ENCODE peak calls at places on chromosomes 13 and 19, in five cellular contexts. Y, E, L, T and G are unnamed samples.

GRCh38 chr19:58021541-58022282 is 12.1 kb upstream of the ZSCAN1 start:
- DNase-seq in Y (peak; percentile 42), E (peak; percentile 61), L (peak; percentile 42), T (peak; percentile 56), G (no peak)

GRCh38 chr19:52274191-52274590 is 4.8 kb downstream of the ZNF766 start:
- DNase-seq in Y (no peak), E (no peak), L (no peak), T (no peak), G (no peak)

GRCh38 chr13:29994911-29995601 is 144.6 kb upstream of the UBL3 start:
- DNase-seq in Y (no peak), E (peak; percentile 61), L (no peak), T (no peak), G (no peak)

GRCh38 chr19:12159773-12160414 is 3.0 kb upstream of the ZNF136 start:
- DNase-seq in Y (no peak), E (no peak), L (no peak), T (no peak), G (no peak)

GRCh38 chr19:49409441-49410029 is 13.7 kb downstream of the PTH2 start:
- DNase-seq in Y (no peak), E (no peak), L (no peak), T (no peak), G (no peak)

GRCh38 chr13:94479559-94480095 is at the start of gene DCT:
- DNase-seq in Y (no peak), E (no peak), L (no peak), T (no peak), G (peak; percentile 87)

GRCh38 chr19:43526884-43527859 is at the start of gene ETHE1:
- DNase-seq in Y (peak; percentile 37), E (peak; percentile 31), L (peak; percentile 63), T (peak; percentile 75), G (no peak)

GRCh38 chr13:61916483-61916882 is 500.8 kb upstream of the PCDH20 start:
- DNase-seq in Y (no peak), E (no peak), L (no peak), T (no peak), G (no peak)

GRCh38 chr19:34664168-34664567 is 12.8 kb downstream of the SCGB2B2 start:
- DNase-seq in Y (no peak), E (no peak), L (no peak), T (peak; percentile 26), G (no peak)

GRCh38 chr19:58350871-58351557 is 2.3 kb downstream of the A1BG start:
- DNase-seq in Y (no peak), E (no peak), L (no peak), T (no peak), G (no peak)

GRCh38 chr13:76048675-76049396 is 412.7 kb downstream of the LMO7 start:
- DNase-seq in Y (no peak), E (no peak), L (no peak), T (peak; percentile 13), G (no peak)

GRCh38 chr19:48510421-48511268 is 990 bp downstream of the LMTK3 start:
- DNase-seq in Y (no peak), E (peak; percentile 46), L (peak; percentile 60), T (peak; percentile 70), G (no peak)

GRCh38 chr13:95457294-95457693 is 95.2 kb upstream of the CLDN10 start:
- DNase-seq in Y (no peak), E (peak; percentile 5), L (no peak), T (no peak), G (no peak)

GRCh38 chr19:7658219-7658686 is 10.6 kb upstream of the RETN start:
- DNase-seq in Y (no peak), E (no peak), L (no peak), T (no peak), G (no peak)

GRCh38 chr19:44757735-44758505 is 9.4 kb downstream of the BCL3 start:
- DNase-seq in Y (no peak), E (peak; percentile 73), L (no peak), T (peak; percentile 72), G (no peak)

GRCh38 chr13:93875527-93875926 is 604.0 kb downstream of the DCT start:
- DNase-seq in Y (no peak), E (peak; percentile 75), L (no peak), T (no peak), G (peak; percentile 56)

GRCh38 chr19:29878973-29879654 is 62.9 kb upstream of the URI1 start:
- DNase-seq in Y (no peak), E (peak; percentile 65), L (no peak), T (no peak), G (peak; percentile 8)

GRCh38 chr19:55225415-55225958 is 3.1 kb downstream of the TMEM86B start:
- DNase-seq in Y (no peak), E (no peak), L (no peak), T (no peak), G (no peak)

GRCh38 chr13:76822691-76823267 is 63.4 kb downstream of the KCTD12 start:
- DNase-seq in Y (no peak), E (peak; percentile 69), L (no peak), T (no peak), G (no peak)

GRCh38 chr13:76792680-76793334 is 93.4 kb downstream of the KCTD12 start:
- DNase-seq in Y (no peak), E (peak; percentile 81), L (no peak), T (no peak), G (no peak)

GRCh38 chr13:28474491-28475134 is 20.3 kb downstream of the FLT1 start:
- DNase-seq in Y (no peak), E (no peak), L (no peak), T (no peak), G (no peak)

GRCh38 chr13:99297330-99297729 is 9.9 kb downstream of the GPR183 start:
- DNase-seq in Y (no peak), E (no peak), L (no peak), T (no peak), G (no peak)
- H3K4me3 ChIP-seq in Y (no peak overlapping the region), E (no peak overlapping the region), L (no peak overlapping the region), T (no peak overlapping the region), G (no peak overlapping the region)

GRCh38 chr19:27746691-27747380 is 1466.1 kb downstream of the UQCRFS1 start:
- DNase-seq in Y (no peak), E (peak; percentile 28), L (peak; percentile 18), T (peak; percentile 7), G (no peak)
- TF ChIP-seq CTCF in Y (no peak), E (peak; percentile 17), L (peak; percentile 23), T (no peak), G (peak; percentile 23)

GRCh38 chr13:25659091-25659502 is 287.3 kb downstream of the ATP8A2 start:
- DNase-seq in Y (no peak), E (no peak), L (peak; percentile 18), T (no peak), G (no peak)
- H3K4me3 ChIP-seq in Y (no peak overlapping the region), E (no peak overlapping the region), L (no peak overlapping the region), T (no peak overlapping the region), G (no peak overlapping the region)

GRCh38 chr19:42024622-42025111 is 30.6 kb upstream of the ATP1A3 start:
- DNase-seq in Y (no peak), E (no peak), L (peak; percentile 24), T (peak; percentile 16), G (no peak)

GRCh38 chr19:42032428-42032827 is 37.6 kb downstream of the GRIK5 start:
- DNase-seq in Y (no peak), E (no peak), L (no peak), T (no peak), G (no peak)

GRCh38 chr19:42030605-42031004 is 36.6 kb upstream of the ATP1A3 start:
- DNase-seq in Y (no peak), E (no peak), L (no peak), T (no peak), G (no peak)

GRCh38 chr19:42023943-42024260 is 29.9 kb upstream of the ATP1A3 start:
- DNase-seq in Y (no peak), E (no peak), L (no peak), T (no peak), G (no peak)

DNA sequence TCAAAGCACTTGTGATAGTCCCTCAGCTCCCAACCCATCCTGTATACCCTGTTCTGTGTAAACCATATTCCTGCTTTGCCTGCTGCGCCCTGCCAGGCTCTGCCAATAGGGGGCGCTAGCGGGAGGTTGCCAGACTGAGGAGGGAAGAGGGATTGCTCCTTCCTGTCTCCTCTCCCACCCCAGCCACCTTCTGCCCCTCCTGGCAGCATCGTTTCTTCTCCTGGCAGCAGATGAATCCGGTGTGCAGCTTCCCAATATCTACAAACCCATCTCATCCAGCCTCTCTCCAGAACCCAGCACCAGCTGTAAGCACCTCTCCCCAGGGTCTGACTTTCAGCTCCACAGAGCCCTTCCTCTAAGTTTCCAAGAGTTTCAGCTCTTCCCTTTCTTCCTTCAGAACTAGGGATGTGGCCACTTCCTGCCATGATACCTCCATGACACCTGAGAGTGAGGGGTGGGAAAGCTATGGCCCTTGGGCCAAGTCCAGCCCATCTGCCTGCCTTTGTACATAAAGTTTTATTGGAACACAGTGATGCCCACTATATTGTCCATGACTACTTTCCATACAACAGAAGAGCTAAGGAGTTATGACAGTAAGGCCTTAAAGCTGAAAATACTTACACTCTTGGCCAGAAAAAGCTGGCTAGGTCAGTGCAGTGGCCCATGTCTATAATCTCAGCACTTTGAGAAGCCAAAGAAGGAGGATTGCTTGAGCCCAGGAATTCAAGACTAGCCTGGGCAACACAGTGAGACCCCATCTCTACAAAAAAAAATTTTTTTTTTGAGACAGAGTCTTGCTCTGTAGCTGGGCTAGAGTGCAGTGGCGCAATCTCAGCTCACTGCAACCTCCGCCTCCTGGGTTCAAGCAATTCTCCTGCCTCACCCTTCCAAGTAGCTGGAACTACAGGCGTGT is 34.5 kb upstream of the ATP1A3 start:
- DNase-seq in Y (no peak), E (no peak), L (no peak), T (no peak), G (no peak)
- TF ChIP-seq CTCF in Y (peak; percentile 20), E (peak; percentile 59), L (no peak), T (no peak), G (peak; percentile 76)

GRCh38 chr19:47240561-47240960 is 9.6 kb upstream of the BBC3 start:
- DNase-seq in Y (no peak), E (no peak), L (no peak), T (no peak), G (no peak)

GRCh38 chr19:47241919-47242644 is 11.1 kb upstream of the BBC3 start:
- DNase-seq in Y (no peak), E (no peak), L (no peak), T (no peak), G (no peak)

GRCh38 chr19:47240996-47241918 is 10.3 kb upstream of the BBC3 start:
- DNase-seq in Y (peak; percentile 67), E (peak; percentile 71), L (peak; percentile 79), T (peak; percentile 90), G (no peak)

GRCh38 chr19:47243776-47244547 is 12.4 kb upstream of the CCDC9 start:
- DNase-seq in Y (peak; percentile 61), E (peak; percentile 93), L (peak; percentile 89), T (peak; percentile 94), G (peak; percentile 79)

DNA sequence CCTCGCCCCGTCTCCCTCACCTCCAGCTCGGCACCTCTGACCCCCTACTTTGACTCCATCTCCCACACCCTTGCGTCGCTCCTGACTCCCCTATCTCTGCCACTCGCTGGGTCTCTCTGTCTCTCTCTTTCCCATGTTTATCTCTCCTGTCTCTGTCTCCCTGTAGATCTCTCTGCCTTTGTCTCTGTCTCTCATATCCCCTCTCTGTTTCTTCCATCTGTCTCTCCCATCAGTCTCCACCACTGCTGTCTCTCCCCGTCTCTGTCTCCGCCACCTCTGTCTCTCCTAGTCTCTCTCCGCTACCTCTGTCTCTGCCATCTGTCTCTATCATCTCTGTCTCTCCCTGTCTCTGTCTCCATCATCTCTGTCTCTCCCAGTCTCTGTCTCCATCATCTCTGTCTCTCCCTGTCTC is 12.4 kb upstream of the BBC3 start:
- DNase-seq in Y (no peak), E (no peak), L (no peak), T (no peak), G (no peak)
- H3K4me3 ChIP-seq in Y (peak overlapping the region; percentile 75), E (peak overlapping the region; percentile 47), L (no peak overlapping the region), T (no peak overlapping the region), G (peak overlapping the region; percentile 30)